ENCODE peak calls at places on chromosomes 4 and X, in nine cellular contexts. One of them, this sample, is unnamed.

GRCh38 chr4:118967393-118967792 is 78.7 kb downstream of the SYNPO2 start:
- DNase-seq in HCT116: no peak
- DNase-seq in spleen: no peak
- DNase-seq in prostate gland: no peak
- DNase-seq in stomach: no peak
- DNase-seq in GM12878: no peak
- DNase-seq in breast epithelium: peak; percentile 40
- DNase-seq in sigmoid colon: peak; percentile 62
- DNase-seq in suprapubic skin: no peak
- DNase-seq in this sample: no peak

GRCh38 chr4:151110236-151110635 is 10.8 kb downstream of the RPS3A start:
- DNase-seq in GM12878: no peak
- DNase-seq in breast epithelium: no peak
- DNase-seq in sigmoid colon: no peak
- DNase-seq in HCT116: no peak
- DNase-seq in prostate gland: no peak
- DNase-seq in spleen: no peak
- DNase-seq in stomach: no peak
- DNase-seq in suprapubic skin: no peak
- DNase-seq in this sample: no peak

GRCh38 chrX:139126493-139126892 is 404.0 kb upstream of the F9 start:
- DNase-seq in breast epithelium: no peak
- DNase-seq in GM12878: no peak
- DNase-seq in HCT116: no peak
- DNase-seq in stomach: peak; percentile 57
- DNase-seq in sigmoid colon: no peak
- DNase-seq in suprapubic skin: no peak
- DNase-seq in prostate gland: peak; percentile 28
- DNase-seq in spleen: no peak
- DNase-seq in this sample: no peak

GRCh38 chrX:110665636-110666035 is 130.0 kb downstream of the CHRDL1 start:
- DNase-seq in suprapubic skin: no peak
- DNase-seq in stomach: peak; percentile 28
- DNase-seq in prostate gland: no peak
- DNase-seq in GM12878: no peak
- DNase-seq in breast epithelium: no peak
- DNase-seq in spleen: no peak
- DNase-seq in HCT116: no peak
- DNase-seq in sigmoid colon: no peak
- DNase-seq in this sample: no peak

GRCh38 chr4:57193996-57194675 is 84.0 kb upstream of the IGFBP7 start:
- DNase-seq in HCT116: no peak
- DNase-seq in sigmoid colon: no peak
- DNase-seq in spleen: no peak
- DNase-seq in GM12878: no peak
- DNase-seq in prostate gland: no peak
- DNase-seq in suprapubic skin: no peak
- DNase-seq in breast epithelium: no peak
- DNase-seq in stomach: no peak
- DNase-seq in this sample: no peak

GRCh38 chr4:8267077-8267476 is 2.5 kb upstream of the HTRA3 start:
- DNase-seq in sigmoid colon: peak; percentile 90
- DNase-seq in suprapubic skin: peak; percentile 89
- DNase-seq in HCT116: peak; percentile 35
- DNase-seq in prostate gland: peak; percentile 60
- DNase-seq in GM12878: no peak
- DNase-seq in spleen: no peak
- DNase-seq in breast epithelium: no peak
- DNase-seq in stomach: peak; percentile 85
- DNase-seq in this sample: no peak

GRCh38 chr4:106851686-106852085 is 184.4 kb downstream of the DKK2 start:
- DNase-seq in spleen: no peak
- DNase-seq in breast epithelium: no peak
- DNase-seq in stomach: no peak
- DNase-seq in GM12878: no peak
- DNase-seq in sigmoid colon: no peak
- DNase-seq in HCT116: no peak
- DNase-seq in suprapubic skin: no peak
- DNase-seq in prostate gland: no peak
- DNase-seq in this sample: no peak

GRCh38 chr4:90745176-90745575 is 618.0 kb downstream of the CCSER1 start:
- DNase-seq in breast epithelium: no peak
- DNase-seq in prostate gland: no peak
- DNase-seq in spleen: no peak
- DNase-seq in sigmoid colon: no peak
- DNase-seq in GM12878: no peak
- DNase-seq in HCT116: peak; percentile 27
- DNase-seq in suprapubic skin: no peak
- DNase-seq in stomach: no peak
- DNase-seq in this sample: no peak

GRCh38 chr4:20370284-20370683 is 118.6 kb downstream of the SLIT2 start:
- DNase-seq in breast epithelium: no peak
- DNase-seq in prostate gland: no peak
- DNase-seq in GM12878: no peak
- DNase-seq in stomach: no peak
- DNase-seq in spleen: no peak
- DNase-seq in suprapubic skin: no peak
- DNase-seq in sigmoid colon: no peak
- DNase-seq in HCT116: no peak
- DNase-seq in this sample: no peak

GRCh38 chr4:26288308-26288982 is 32.4 kb upstream of the RBPJ start:
- DNase-seq in GM12878: peak; percentile 73
- DNase-seq in suprapubic skin: no peak
- DNase-seq in spleen: no peak
- DNase-seq in sigmoid colon: no peak
- DNase-seq in prostate gland: no peak
- DNase-seq in breast epithelium: no peak
- DNase-seq in HCT116: no peak
- DNase-seq in stomach: no peak
- DNase-seq in this sample: no peak

GRCh38 chr4:158540125-158540907 is 18.6 kb downstream of the RXFP1 start:
- DNase-seq in stomach: no peak
- DNase-seq in prostate gland: no peak
- DNase-seq in GM12878: no peak
- DNase-seq in sigmoid colon: no peak
- DNase-seq in spleen: no peak
- DNase-seq in suprapubic skin: no peak
- DNase-seq in HCT116: no peak
- DNase-seq in breast epithelium: no peak
- DNase-seq in this sample: no peak

GRCh38 chr4:107824367-107825071 is at the start of gene SGMS2:
- DNase-seq in HCT116: peak; percentile 88
- DNase-seq in sigmoid colon: peak; percentile 95
- DNase-seq in prostate gland: peak; percentile 92
- DNase-seq in GM12878: no peak
- DNase-seq in breast epithelium: peak; percentile 92
- DNase-seq in suprapubic skin: peak; percentile 95
- DNase-seq in spleen: peak; percentile 90
- DNase-seq in stomach: peak; percentile 93
- DNase-seq in this sample: no peak

GRCh38 chr4:139530833-139531427 is 25.1 kb downstream of the SETD7 start:
- DNase-seq in GM12878: no peak
- DNase-seq in stomach: peak; percentile 65
- DNase-seq in spleen: no peak
- DNase-seq in breast epithelium: no peak
- DNase-seq in prostate gland: no peak
- DNase-seq in suprapubic skin: no peak
- DNase-seq in sigmoid colon: no peak
- DNase-seq in HCT116: peak; percentile 13
- DNase-seq in this sample: no peak

GRCh38 chrX:72573158-72573511 is 492 bp upstream of the HDAC8 start:
- DNase-seq in GM12878: no peak
- DNase-seq in sigmoid colon: no peak
- DNase-seq in prostate gland: no peak
- DNase-seq in HCT116: no peak
- DNase-seq in stomach: no peak
- DNase-seq in spleen: no peak
- DNase-seq in suprapubic skin: no peak
- DNase-seq in breast epithelium: no peak
- DNase-seq in this sample: no peak

GRCh38 chrX:72569786-72570185 is 2.9 kb downstream of the HDAC8 start:
- DNase-seq in prostate gland: no peak
- DNase-seq in breast epithelium: no peak
- DNase-seq in spleen: no peak
- DNase-seq in stomach: no peak
- DNase-seq in HCT116: no peak
- DNase-seq in GM12878: no peak
- DNase-seq in sigmoid colon: no peak
- DNase-seq in suprapubic skin: no peak
- DNase-seq in this sample: no peak

GRCh38 chrX:72576161-72576896 is 3.7 kb upstream of the HDAC8 start:
- DNase-seq in breast epithelium: no peak
- DNase-seq in stomach: no peak
- DNase-seq in sigmoid colon: no peak
- DNase-seq in spleen: no peak
- DNase-seq in suprapubic skin: no peak
- DNase-seq in prostate gland: no peak
- DNase-seq in GM12878: no peak
- DNase-seq in HCT116: no peak
- DNase-seq in this sample: no peak

GRCh38 chrX:72568406-72569092 is 4.1 kb downstream of the HDAC8 start:
- DNase-seq in HCT116: no peak
- DNase-seq in sigmoid colon: no peak
- DNase-seq in suprapubic skin: no peak
- DNase-seq in spleen: no peak
- DNase-seq in stomach: no peak
- DNase-seq in GM12878: no peak
- DNase-seq in breast epithelium: no peak
- DNase-seq in prostate gland: no peak
- DNase-seq in this sample: no peak

DNA sequence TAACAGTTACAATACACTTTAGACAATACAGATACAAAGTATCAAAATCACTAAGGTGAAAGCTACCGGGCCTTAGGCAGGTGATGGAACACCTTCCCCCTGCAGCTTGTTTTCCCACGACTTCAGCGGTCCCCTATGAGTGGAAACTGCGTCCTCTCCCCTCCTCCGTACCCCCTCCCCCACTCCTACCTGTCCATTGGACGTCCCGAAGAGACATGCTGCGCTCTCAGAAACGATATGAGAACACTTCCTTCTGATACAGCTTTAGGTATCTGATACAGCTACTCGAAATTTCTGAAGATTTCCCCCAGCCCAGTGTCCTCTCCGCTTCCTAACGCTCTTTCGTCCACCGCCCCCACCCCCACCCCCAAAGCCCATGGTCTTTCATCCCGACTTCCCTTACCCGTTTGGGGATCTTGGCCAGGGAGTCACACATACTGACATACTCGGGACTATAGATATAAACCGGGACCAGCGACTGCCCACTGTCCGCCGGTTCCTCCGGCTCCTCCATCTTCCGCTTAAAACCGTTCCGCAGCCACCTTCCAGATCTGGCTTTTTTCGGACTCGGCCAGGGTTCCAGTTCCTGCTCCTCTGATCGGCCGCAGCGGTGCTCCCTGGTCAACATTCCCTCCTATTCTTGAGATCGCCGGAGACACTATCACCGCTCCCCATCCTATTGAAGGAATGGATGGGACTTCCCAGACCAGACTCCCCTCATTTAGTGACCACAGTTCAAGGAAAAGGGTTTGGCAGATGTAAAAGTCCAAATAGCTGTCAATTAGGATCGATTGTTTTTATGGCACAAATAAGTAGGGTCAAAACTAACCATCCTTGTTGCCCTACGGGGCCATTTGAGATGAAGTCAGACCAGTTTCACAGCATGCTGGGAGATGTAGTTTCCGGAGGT is at the start of gene HDAC8:
- DNase-seq in spleen: peak; percentile 80
- DNase-seq in sigmoid colon: peak; percentile 74
- DNase-seq in prostate gland: peak; percentile 53
- DNase-seq in suprapubic skin: peak; percentile 77
- DNase-seq in breast epithelium: peak; percentile 31
- DNase-seq in HCT116: peak; percentile 70
- DNase-seq in stomach: peak; percentile 61
- DNase-seq in GM12878: peak; percentile 63
- DNase-seq in this sample: no peak
- TF ChIP-seq POLR2A in spleen: no peak
- TF ChIP-seq POLR2A in sigmoid colon: no peak
- TF ChIP-seq POLR2A in prostate gland: no peak
- TF ChIP-seq POLR2A in suprapubic skin: no peak
- TF ChIP-seq POLR2A in breast epithelium: no peak
- TF ChIP-seq POLR2A in HCT116: no peak
- TF ChIP-seq POLR2A in stomach: no peak
- TF ChIP-seq POLR2A in GM12878: peak; percentile 48
- TF ChIP-seq POLR2A in this sample: no peak

DNA sequence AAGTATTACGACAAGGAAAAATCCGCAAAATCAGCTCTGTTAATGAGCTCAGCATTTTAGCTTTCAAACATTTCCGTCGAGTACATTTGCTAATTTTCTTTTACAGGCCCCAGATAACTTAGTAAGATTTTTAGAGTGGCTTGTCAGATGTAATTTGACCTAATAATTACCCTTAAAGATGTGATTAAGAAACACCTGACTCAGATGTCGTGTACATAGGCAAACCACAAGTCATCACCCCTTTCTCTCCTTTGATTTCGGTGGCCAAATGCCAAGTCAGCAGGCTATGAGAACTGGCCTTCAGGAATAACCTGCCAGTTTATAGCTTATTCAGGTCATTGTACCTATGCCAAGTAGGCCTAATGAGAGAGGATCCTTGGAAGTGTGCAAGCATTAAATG is 369.6 kb downstream of the PCDH7 start:
- DNase-seq in suprapubic skin: no peak
- DNase-seq in breast epithelium: no peak
- DNase-seq in prostate gland: peak; percentile 16
- DNase-seq in sigmoid colon: no peak
- DNase-seq in spleen: no peak
- DNase-seq in HCT116: peak; percentile 97
- DNase-seq in GM12878: no peak
- DNase-seq in stomach: peak; percentile 92
- DNase-seq in this sample: no peak
- TF ChIP-seq POLR2AphosphoS5 in suprapubic skin: no peak
- TF ChIP-seq POLR2AphosphoS5 in breast epithelium: no peak
- TF ChIP-seq POLR2AphosphoS5 in prostate gland: no peak
- TF ChIP-seq POLR2AphosphoS5 in sigmoid colon: no peak
- TF ChIP-seq POLR2AphosphoS5 in spleen: no peak
- TF ChIP-seq POLR2AphosphoS5 in HCT116: peak; percentile 80
- TF ChIP-seq POLR2AphosphoS5 in GM12878: no peak
- TF ChIP-seq POLR2AphosphoS5 in stomach: peak; percentile 89
- TF ChIP-seq POLR2AphosphoS5 in this sample: no peak

GRCh38 chr4:75935628-75936027 is 5.2 kb downstream of the NAAA start:
- DNase-seq in prostate gland: no peak
- DNase-seq in stomach: no peak
- DNase-seq in breast epithelium: no peak
- DNase-seq in GM12878: no peak
- DNase-seq in suprapubic skin: no peak
- DNase-seq in spleen: no peak
- DNase-seq in HCT116: no peak
- DNase-seq in sigmoid colon: no peak
- DNase-seq in this sample: no peak
- H3K4me3 ChIP-seq in prostate gland: no peak overlapping the region
- H3K4me3 ChIP-seq in stomach: no peak overlapping the region
- H3K4me3 ChIP-seq in breast epithelium: no peak overlapping the region
- H3K4me3 ChIP-seq in GM12878: no peak overlapping the region
- H3K4me3 ChIP-seq in suprapubic skin: no peak overlapping the region
- H3K4me3 ChIP-seq in spleen: no peak overlapping the region
- H3K4me3 ChIP-seq in HCT116: no peak overlapping the region
- H3K4me3 ChIP-seq in sigmoid colon: no peak overlapping the region
- H3K4me3 ChIP-seq in this sample: no peak overlapping the region

DNA sequence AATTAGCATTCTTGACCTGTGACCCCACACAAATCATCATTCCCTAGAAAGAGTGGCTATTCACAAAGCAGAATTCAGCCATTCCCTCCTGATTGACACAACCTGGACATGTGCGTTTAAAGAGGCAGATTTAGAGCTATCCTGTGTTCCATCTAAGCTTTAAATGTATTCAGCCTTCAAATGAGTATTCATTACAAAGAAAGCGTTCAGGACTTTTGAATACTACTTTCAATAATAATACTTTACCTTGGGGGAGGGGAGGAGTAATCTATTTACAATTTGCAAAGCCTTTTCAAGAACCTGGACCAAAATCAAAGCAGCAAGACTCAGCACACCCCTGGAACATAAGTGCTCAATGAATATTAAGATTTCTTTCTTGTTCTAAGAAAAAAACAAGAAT is 22.5 kb upstream of the GPC4 start:
- DNase-seq in sigmoid colon: no peak
- DNase-seq in suprapubic skin: no peak
- DNase-seq in breast epithelium: no peak
- DNase-seq in stomach: no peak
- DNase-seq in GM12878: no peak
- DNase-seq in spleen: no peak
- DNase-seq in HCT116: no peak
- DNase-seq in prostate gland: no peak
- DNase-seq in this sample: no peak
- TF ChIP-seq POLR2A in sigmoid colon: no peak
- TF ChIP-seq POLR2A in suprapubic skin: no peak
- TF ChIP-seq POLR2A in breast epithelium: no peak
- TF ChIP-seq POLR2A in stomach: no peak
- TF ChIP-seq POLR2A in GM12878: no peak
- TF ChIP-seq POLR2A in spleen: no peak
- TF ChIP-seq POLR2A in HCT116: no peak
- TF ChIP-seq POLR2A in prostate gland: no peak
- TF ChIP-seq POLR2A in this sample: no peak

This sample was measured in vagina.